ENCODE peak calls at places on chromosomes 16 and 17, in ten cellular contexts. M, Q, Z, U, R, P, X, H, J and K are unnamed samples.

GRCh38 chr16:66754819-66755218 is 3.4 kb upstream of the DYNC1LI2 start:
- DNase-seq in M (no peak), Q (no peak), Z (no peak), U (no peak), R (no peak), P (no peak), X (no peak), H (no peak), J (no peak), K (no peak)

GRCh38 chr17:65730711-65731169 is 169.3 kb upstream of the AXIN2 start:
- DNase-seq in M (no peak), Q (no peak), Z (no peak), U (no peak), R (no peak), P (no peak), X (no peak), H (peak; percentile 18), J (no peak), K (no peak)

GRCh38 chr17:4786516-4786915 is 352 bp upstream of the VMO1 start:
- DNase-seq in M (no peak), Q (no peak), Z (no peak), U (no peak), R (no peak), P (no peak), X (no peak), H (peak; percentile 21), J (no peak), K (no peak)

GRCh38 chr17:12521416-12521815 is 144.3 kb upstream of the MYOCD start:
- DNase-seq in M (no peak), Q (no peak), Z (no peak), U (no peak), R (no peak), P (no peak), X (no peak), H (no peak), J (no peak), K (no peak)

GRCh38 chr16:87584271-87584670 is 18.0 kb upstream of the JPH3 start:
- DNase-seq in M (no peak), Q (no peak), Z (no peak), U (no peak), R (no peak), P (no peak), X (no peak), H (peak; percentile 71), J (peak; percentile 23), K (no peak)

GRCh38 chr16:86906608-86907007 is 328.3 kb downstream of the FOXL1 start:
- DNase-seq in M (no peak), Q (no peak), Z (no peak), U (no peak), R (no peak), P (no peak), X (no peak), H (no peak), J (peak; percentile 3), K (no peak)

GRCh38 chr17:36760425-36760824 is 159.0 kb downstream of the MRM1 start:
- DNase-seq in M (no peak), Q (no peak), Z (no peak), U (no peak), R (no peak), P (no peak), X (no peak), H (peak; percentile 5), J (peak; percentile 9), K (no peak)

GRCh38 chr17:9115446-9116265 is 94.3 kb downstream of the NTN1 start:
- DNase-seq in M (peak; percentile 88), Q (peak; percentile 66), Z (no peak), U (peak; percentile 47), R (peak; percentile 66), P (no peak), X (peak; percentile 21), H (peak; percentile 71), J (no peak), K (peak; percentile 44)

GRCh38 chr17:70172449-70172848 is 3.1 kb downstream of the KCNJ2 start:
- DNase-seq in M (no peak), Q (no peak), Z (no peak), U (no peak), R (no peak), P (no peak), X (no peak), H (peak; percentile 19), J (no peak), K (no peak)

GRCh38 chr17:9322298-9322697 is 253.3 kb downstream of the STX8 start:
- DNase-seq in M (peak; percentile 49), Q (no peak), Z (no peak), U (no peak), R (no peak), P (no peak), X (no peak), H (no peak), J (no peak), K (no peak)

GRCh38 chr16:88965411-88965810 is 11.6 kb downstream of the CBFA2T3 start:
- DNase-seq in M (no peak), Q (no peak), Z (no peak), U (peak; percentile 0), R (no peak), P (no peak), X (no peak), H (no peak), J (peak; percentile 76), K (no peak)

GRCh38 chr16:27579086-27579980 is 29.4 kb downstream of the KATNIP start:
- DNase-seq in M (no peak), Q (no peak), Z (no peak), U (no peak), R (no peak), P (no peak), X (peak; percentile 31), H (peak; percentile 6), J (no peak), K (no peak)

GRCh38 chr17:39598635-39599005 is 9.1 kb downstream of the NEUROD2 start:
- DNase-seq in M (no peak), Q (no peak), Z (no peak), U (peak; percentile 12), R (no peak), P (no peak), X (no peak), H (no peak), J (no peak), K (no peak)

GRCh38 chr16:56985288-56985961 is 3.9 kb upstream of the NLRC5 start:
- DNase-seq in M (peak; percentile 61), Q (peak; percentile 62), Z (no peak), U (no peak), R (peak; percentile 36), P (no peak), X (peak; percentile 62), H (peak; percentile 96), J (peak; percentile 74), K (no peak)

GRCh38 chr16:57263585-57264351 is 18.7 kb downstream of the ARL2BP start:
- DNase-seq in M (no peak), Q (no peak), Z (no peak), U (no peak), R (no peak), P (no peak), X (no peak), H (no peak), J (peak; percentile 62), K (no peak)

GRCh38 chr17:83200231-83200699 is 120.9 kb downstream of the METRNL start:
- DNase-seq in M (no peak), Q (peak; percentile 76), Z (peak; percentile 52), U (peak; percentile 79), R (peak; percentile 45), P (peak; percentile 33), X (no peak), H (peak; percentile 98), J (peak; percentile 93), K (no peak)

GRCh38 chr16:28873543-28874201 is 4.6 kb upstream of the ATP2A1 start:
- DNase-seq in M (no peak), Q (no peak), Z (peak; percentile 38), U (peak; percentile 64), R (no peak), P (peak; percentile 21), X (no peak), H (peak; percentile 43), J (peak; percentile 85), K (no peak)

GRCh38 chr17:77666881-77667395 is 291.6 kb upstream of the TNRC6C start:
- DNase-seq in M (no peak), Q (no peak), Z (peak; percentile 51), U (peak; percentile 80), R (no peak), P (peak; percentile 93), X (no peak), H (no peak), J (peak; percentile 78), K (no peak)

GRCh38 chr17:68433911-68434503 is 23.3 kb downstream of the WIPI1 start:
- DNase-seq in M (no peak), Q (no peak), Z (no peak), U (no peak), R (no peak), P (no peak), X (no peak), H (no peak), J (peak; percentile 19), K (no peak)

DNA sequence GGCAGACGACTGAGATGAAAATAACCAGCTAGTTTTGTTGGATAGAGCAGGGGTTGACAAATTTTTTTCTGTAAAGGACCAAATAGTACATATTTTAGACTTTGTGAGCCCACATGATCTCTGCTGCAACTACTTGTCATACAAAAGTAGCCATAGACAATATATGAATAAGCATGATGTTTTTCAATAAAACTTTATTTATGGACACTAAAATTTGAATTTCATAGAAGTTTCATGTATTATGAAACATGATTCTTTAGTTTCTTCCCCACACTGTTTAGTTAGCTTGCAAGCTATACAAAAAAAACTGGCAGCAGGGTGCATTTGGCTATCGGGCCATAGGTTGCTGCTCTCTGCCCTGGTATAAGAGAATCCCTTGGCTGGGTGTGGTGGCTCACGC is 56.6 kb downstream of the LYRM1 start:
- DNase-seq in M (no peak), Q (no peak), Z (no peak), U (no peak), R (no peak), P (no peak), X (no peak), H (no peak), J (no peak), K (no peak)
- H3K36me3 ChIP-seq in M (no peaks in the 10 kb centered on the region), Q (no peaks in the 10 kb centered on the region), Z (no peaks in the 10 kb centered on the region), U (no peaks in the 10 kb centered on the region), R (no peaks in the 10 kb centered on the region), P (no peaks in the 10 kb centered on the region), X (no peaks in the 10 kb centered on the region), H (no peaks in the 10 kb centered on the region), J (no peaks in the 10 kb centered on the region), K (no peaks in the 10 kb centered on the region)

GRCh38 chr16:2233046-2233775 is 3.0 kb upstream of the DNASE1L2 start:
- DNase-seq in M (no peak), Q (no peak), Z (no peak), U (no peak), R (no peak), P (no peak), X (no peak), H (no peak), J (no peak), K (no peak)
- H3K36me3 ChIP-seq in M (no peaks in the 10 kb centered on the region), Q (peaks cover 73% of the 10 kb centered on the region), Z (peaks cover 73% of the 10 kb centered on the region), U (peaks cover 16% of the 10 kb centered on the region), R (peaks cover 67% of the 10 kb centered on the region), P (no peaks in the 10 kb centered on the region), X (peaks cover 3% of the 10 kb centered on the region), H (no peaks in the 10 kb centered on the region), J (peaks cover 19% of the 10 kb centered on the region), K (peaks cover 44% of the 10 kb centered on the region)

GRCh38 chr17:75820411-75821080 is 23.7 kb downstream of the UNC13D start:
- DNase-seq in M (no peak), Q (no peak), Z (no peak), U (no peak), R (no peak), P (no peak), X (no peak), H (no peak), J (no peak), K (no peak)
- H3K36me3 ChIP-seq in M (peaks cover 13% of the 10 kb centered on the region), Q (peaks cover 94% of the 10 kb centered on the region), Z (peaks cover 54% of the 10 kb centered on the region), U (peaks cover 35% of the 10 kb centered on the region), R (peaks cover 79% of the 10 kb centered on the region), P (no peaks in the 10 kb centered on the region), X (peaks cover 2% of the 10 kb centered on the region), H (no peaks in the 10 kb centered on the region), J (no peaks in the 10 kb centered on the region), K (peaks cover 96% of the 10 kb centered on the region)

GRCh38 chr17:45283711-45284110 is 21.8 kb upstream of the SPATA32 start:
- DNase-seq in M (no peak), Q (peak; percentile 9), Z (no peak), U (no peak), R (no peak), P (no peak), X (no peak), H (no peak), J (no peak), K (no peak)
- H3K36me3 ChIP-seq in M (peaks cover 3% of the 10 kb centered on the region), Q (peaks cover 81% of the 10 kb centered on the region), Z (peaks cover 72% of the 10 kb centered on the region), U (peaks cover 53% of the 10 kb centered on the region), R (peaks cover 18% of the 10 kb centered on the region), P (no peaks in the 10 kb centered on the region), X (peaks cover 10% of the 10 kb centered on the region), H (peaks cover 57% of the 10 kb centered on the region), J (no peaks in the 10 kb centered on the region), K (peaks cover 76% of the 10 kb centered on the region)